ENCODE peak calls at places on chromosomes 13 and 19, in four cellular contexts. One of them, this sample, is unnamed.

GRCh38 chr19:8831373-8831772 is 731 bp downstream of the ZNF558 start:
- DNase-seq in GM12878: no peak
- DNase-seq in K562: no peak
- DNase-seq in HepG2: no peak
- DNase-seq in this sample: no peak

GRCh38 chr19:35882074-35882832 is 13.9 kb downstream of the APLP1 start:
- DNase-seq in GM12878: peak
- DNase-seq in K562: peak
- DNase-seq in HepG2: peak
- DNase-seq in this sample: peak

GRCh38 chr19:4983346-4984105 is 14.6 kb downstream of the KDM4B start:
- DNase-seq in GM12878: no peak
- DNase-seq in K562: no peak
- DNase-seq in HepG2: no peak
- DNase-seq in this sample: no peak

GRCh38 chr13:93753639-93754038 is 527.0 kb downstream of the GPC6 start:
- DNase-seq in GM12878: no peak
- DNase-seq in K562: no peak
- DNase-seq in HepG2: no peak
- DNase-seq in this sample: no peak

GRCh38 chr13:94234766-94235165 is 244.7 kb downstream of the DCT start:
- DNase-seq in GM12878: no peak
- DNase-seq in K562: no peak
- DNase-seq in HepG2: no peak
- DNase-seq in this sample: no peak

GRCh38 chr13:49218493-49219051 is 1.6 kb upstream of the MLNR start:
- DNase-seq in GM12878: no peak
- DNase-seq in K562: no peak
- DNase-seq in HepG2: no peak
- DNase-seq in this sample: no peak

GRCh38 chr13:75088915-75089314 is 393.1 kb downstream of the TBC1D4 start:
- DNase-seq in GM12878: no peak
- DNase-seq in K562: no peak
- DNase-seq in HepG2: no peak
- DNase-seq in this sample: no peak

GRCh38 chr19:42092350-42092749 is 16.4 kb downstream of the ZNF574 start:
- DNase-seq in GM12878: no peak
- DNase-seq in K562: no peak
- DNase-seq in HepG2: no peak
- DNase-seq in this sample: no peak

GRCh38 chr19:56120371-56121179 is 520 bp downstream of the ZNF787 start:
- DNase-seq in GM12878: no peak
- DNase-seq in K562: peak
- DNase-seq in HepG2: peak
- DNase-seq in this sample: peak

GRCh38 chr19:28578786-28579505 is 634.0 kb downstream of the UQCRFS1 start:
- DNase-seq in GM12878: no peak
- DNase-seq in K562: peak
- DNase-seq in HepG2: no peak
- DNase-seq in this sample: no peak

GRCh38 chr19:45442927-45443461 is 19.3 kb upstream of the ERCC1 start:
- DNase-seq in GM12878: no peak
- DNase-seq in K562: peak
- DNase-seq in HepG2: no peak
- DNase-seq in this sample: no peak

GRCh38 chr19:16330811-16331690 is 6.4 kb downstream of the KLF2 start:
- DNase-seq in GM12878: no peak
- DNase-seq in K562: no peak
- DNase-seq in HepG2: no peak
- DNase-seq in this sample: no peak

GRCh38 chr19:50838239-50838638 is 4.9 kb upstream of the KLK15 start:
- DNase-seq in GM12878: peak
- DNase-seq in K562: no peak
- DNase-seq in HepG2: no peak
- DNase-seq in this sample: peak

GRCh38 chr19:8334458-8335342 is 8.4 kb downstream of the KANK3 start:
- DNase-seq in GM12878: no peak
- DNase-seq in K562: peak
- DNase-seq in HepG2: peak
- DNase-seq in this sample: peak

GRCh38 chr13:30906411-30906990 is 430 bp downstream of the MEDAG start:
- DNase-seq in GM12878: no peak
- DNase-seq in K562: no peak
- DNase-seq in HepG2: no peak
- DNase-seq in this sample: no peak

GRCh38 chr19:4781851-4782250 is 9.7 kb upstream of the FEM1A start:
- DNase-seq in GM12878: no peak
- DNase-seq in K562: no peak
- DNase-seq in HepG2: no peak
- DNase-seq in this sample: no peak

GRCh38 chr13:48144413-48145035 is 49.6 kb upstream of the MED4 start:
- DNase-seq in GM12878: no peak
- DNase-seq in K562: no peak
- DNase-seq in HepG2: no peak
- DNase-seq in this sample: no peak

GRCh38 chr19:32010071-32010470 is 335.3 kb upstream of the ZNF507 start:
- DNase-seq in GM12878: no peak
- DNase-seq in K562: no peak
- DNase-seq in HepG2: no peak
- DNase-seq in this sample: no peak

GRCh38 chr19:47284324-47284899 is 9.7 kb downstream of the INAFM1 start:
- DNase-seq in GM12878: no peak
- DNase-seq in K562: peak
- DNase-seq in HepG2: peak
- DNase-seq in this sample: peak

GRCh38 chr19:4196587-4197148 is 14.2 kb downstream of the ANKRD24 start:
- DNase-seq in GM12878: no peak
- DNase-seq in K562: no peak
- DNase-seq in HepG2: no peak
- DNase-seq in this sample: no peak

GRCh38 chr13:27226991-27227390 is 24.4 kb upstream of the RPL21 start:
- DNase-seq in GM12878: no peak
- DNase-seq in K562: no peak
- DNase-seq in HepG2: no peak
- DNase-seq in this sample: no peak

GRCh38 chr19:20928371-20928770 is 5.3 kb downstream of the ZNF85 start:
- DNase-seq in GM12878: no peak
- DNase-seq in K562: no peak
- DNase-seq in HepG2: no peak
- DNase-seq in this sample: no peak

GRCh38 chr19:6423499-6424189 is 967 bp downstream of the KHSRP start:
- DNase-seq in GM12878: no peak
- DNase-seq in K562: peak
- DNase-seq in HepG2: peak
- DNase-seq in this sample: peak

GRCh38 chr13:81602236-81602635 is 1261.3 kb upstream of the SPRY2 start:
- DNase-seq in GM12878: no peak
- DNase-seq in K562: no peak
- DNase-seq in HepG2: no peak
- DNase-seq in this sample: no peak

GRCh38 chr13:99828114-99828513 is 143.5 kb downstream of the ZIC5 start:
- DNase-seq in GM12878: peak
- DNase-seq in K562: no peak
- DNase-seq in HepG2: no peak
- DNase-seq in this sample: no peak

GRCh38 chr19:47075941-47076340 is 27.5 kb upstream of the TMEM160 start:
- DNase-seq in GM12878: no peak
- DNase-seq in K562: no peak
- DNase-seq in HepG2: no peak
- DNase-seq in this sample: no peak

GRCh38 chr13:110308377-110309158 is 1.5 kb downstream of the COL4A2 start:
- DNase-seq in GM12878: no peak
- DNase-seq in K562: no peak
- DNase-seq in HepG2: no peak
- DNase-seq in this sample: no peak

GRCh38 chr13:70253834-70254233 is 145.6 kb upstream of the KLHL1 start:
- DNase-seq in GM12878: no peak
- DNase-seq in K562: no peak
- DNase-seq in HepG2: peak
- DNase-seq in this sample: peak

GRCh38 chr13:20772401-20773131 is 1.2 kb downstream of the EEF1AKMT1 start:
- DNase-seq in GM12878: no peak
- DNase-seq in K562: no peak
- DNase-seq in HepG2: no peak
- DNase-seq in this sample: no peak

GRCh38 chr19:33299061-33299665 is 3.2 kb downstream of the CEBPA start:
- DNase-seq in GM12878: no peak
- DNase-seq in K562: no peak
- DNase-seq in HepG2: no peak
- DNase-seq in this sample: no peak

DNA sequence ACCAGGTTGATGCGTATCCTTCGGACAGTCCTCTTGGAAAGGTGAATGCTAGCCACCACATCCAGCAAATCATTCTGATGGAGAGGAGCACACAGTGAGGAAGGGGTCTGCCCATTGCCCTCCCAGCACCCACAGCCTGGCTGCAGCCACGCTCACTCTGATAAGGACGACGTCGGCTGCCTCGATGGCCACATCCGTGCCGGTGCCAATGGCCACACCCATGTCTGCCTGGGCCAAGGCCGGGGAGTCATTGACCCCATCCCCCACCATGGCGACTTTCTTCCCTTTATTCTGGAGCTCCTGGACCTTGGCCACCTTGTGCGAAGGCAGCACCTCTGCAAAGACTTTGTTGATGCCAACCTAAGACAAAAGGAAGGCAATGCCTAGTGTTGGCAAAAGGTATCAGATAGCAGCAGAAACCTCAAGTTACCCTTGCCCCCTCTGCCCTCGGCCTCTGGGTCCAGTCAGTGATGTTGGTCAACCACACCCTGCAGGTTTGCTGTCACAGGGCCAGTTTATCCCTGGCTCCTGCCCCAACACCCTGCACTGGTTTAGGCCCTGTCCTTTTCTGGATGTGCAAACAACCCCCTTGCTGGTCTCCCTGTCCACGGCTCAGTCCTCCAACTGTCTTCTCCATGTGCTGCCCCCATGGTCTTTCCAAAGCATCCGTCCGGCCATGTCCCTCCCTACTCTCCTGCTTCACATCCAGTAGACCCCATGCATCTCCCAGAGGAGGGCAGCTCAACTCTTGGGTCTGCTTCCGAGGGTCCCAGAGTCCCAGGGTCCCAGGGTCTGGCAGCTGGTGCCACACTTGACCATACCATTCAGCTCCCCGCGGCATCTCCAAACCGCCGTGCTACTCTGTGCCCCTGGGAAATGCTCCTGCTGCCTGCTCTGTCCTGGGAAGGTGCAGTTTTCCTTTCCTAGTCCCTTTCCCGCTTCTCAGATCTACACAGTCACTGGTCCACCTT is 73.6 kb downstream of the ATP7B start:
- DNase-seq in GM12878: no peak
- DNase-seq in K562: no peak
- DNase-seq in HepG2: no peak
- DNase-seq in this sample: no peak
- TF ChIP-seq TARDBP in GM12878: no peak
- TF ChIP-seq TARDBP in K562: no peak
- TF ChIP-seq TARDBP in HepG2: no peak
- TF ChIP-seq TARDBP in this sample: no peak

GRCh38 chr13:113898391-113898790 is 34.5 kb upstream of the GAS6 start:
- DNase-seq in GM12878: no peak
- DNase-seq in K562: no peak
- DNase-seq in HepG2: no peak
- DNase-seq in this sample: no peak

GRCh38 chr13:113897966-113898365 is 34.1 kb upstream of the GAS6 start:
- DNase-seq in GM12878: no peak
- DNase-seq in K562: no peak
- DNase-seq in HepG2: no peak
- DNase-seq in this sample: no peak

GRCh38 chr13:113895436-113895835 is 31.6 kb upstream of the GAS6 start:
- DNase-seq in GM12878: no peak
- DNase-seq in K562: no peak
- DNase-seq in HepG2: no peak
- DNase-seq in this sample: no peak

GRCh38 chr13:113900646-113901045 is 36.8 kb upstream of the GAS6 start:
- DNase-seq in GM12878: no peak
- DNase-seq in K562: no peak
- DNase-seq in HepG2: no peak
- DNase-seq in this sample: no peak

DNA sequence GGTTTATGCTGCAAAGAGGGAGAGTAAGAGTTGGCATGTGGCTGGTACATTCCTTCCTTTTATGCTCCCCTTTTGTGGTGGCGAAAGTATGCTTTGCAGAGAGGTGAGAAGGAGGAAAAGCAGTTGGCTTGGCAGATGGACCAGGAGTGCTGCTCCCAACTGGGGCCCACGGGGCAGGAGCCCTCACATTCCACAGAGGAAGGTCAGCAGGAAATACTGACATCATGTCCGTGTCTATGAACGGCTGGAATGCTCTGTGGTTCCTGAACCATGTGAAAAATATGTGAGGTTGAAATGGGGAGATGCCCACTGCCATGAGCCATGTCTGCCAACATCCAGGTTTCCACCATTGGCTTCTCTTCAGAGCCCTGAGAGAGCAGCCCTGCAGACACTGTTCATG is 33.3 kb upstream of the GAS6 start:
- DNase-seq in GM12878: no peak
- DNase-seq in K562: no peak
- DNase-seq in HepG2: peak
- DNase-seq in this sample: no peak
- TF ChIP-seq SP1 in GM12878: no peak
- TF ChIP-seq SP1 in K562: no peak
- TF ChIP-seq SP1 in HepG2: no peak
- TF ChIP-seq SP1 in this sample: no peak

GRCh38 chr13:56670563-56670962 is 470.2 kb upstream of the PRR20A start:
- DNase-seq in GM12878: no peak
- DNase-seq in K562: no peak
- DNase-seq in HepG2: no peak
- DNase-seq in this sample: no peak
- TF ChIP-seq TARDBP in GM12878: no peak
- TF ChIP-seq TARDBP in K562: no peak
- TF ChIP-seq TARDBP in HepG2: no peak
- TF ChIP-seq TARDBP in this sample: no peak

DNA sequence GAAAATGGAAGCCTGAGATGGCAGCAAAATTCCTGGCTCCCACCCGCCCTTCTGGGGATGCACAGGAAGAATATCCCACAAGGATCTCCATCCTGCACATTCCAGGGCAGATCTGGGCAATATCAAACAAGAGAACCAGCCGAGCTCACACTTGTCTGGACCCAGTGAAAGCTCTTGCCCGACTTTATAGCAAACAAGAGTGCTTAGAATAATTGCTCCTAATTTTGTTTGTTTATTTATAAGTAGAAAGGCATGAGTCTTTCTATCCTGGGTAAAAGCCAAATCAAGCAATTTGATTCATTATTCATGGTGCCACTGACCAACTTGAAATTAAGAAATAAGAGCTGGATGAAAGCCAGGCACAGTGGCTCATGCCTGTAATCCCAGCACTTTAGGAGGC is 110.4 kb upstream of the ABCC4 start:
- DNase-seq in GM12878: no peak
- DNase-seq in K562: no peak
- DNase-seq in HepG2: no peak
- DNase-seq in this sample: no peak
- TF ChIP-seq SP1 in GM12878: no peak
- TF ChIP-seq SP1 in K562: no peak
- TF ChIP-seq SP1 in HepG2: no peak
- TF ChIP-seq SP1 in this sample: no peak

This sample was measured in HEK293T.